ENCODE peak calls at places on chromosomes 2 and 18, in nine cellular contexts. P is IMR-90, A is hepatocyte, O is astrocyte, I is PC-3, V is Karpas-422, Y is mammary epithelial cell, H is keratinocyte, D is OCI-LY7. M is an unnamed sample. For H3K4me1, the result is how much of the 10 kb centered on the place peaks cover.

GRCh38 chr2:134173338-134174016 is 80.4 kb upstream of the MGAT5 start:
- DNase-seq in Y (no peak), O (no peak), A (peak), D (no peak), I (no peak), P (no peak), V (no peak), H (peak), M (no peak)

GRCh38 chr2:9118383-9118960 is 88.1 kb upstream of the ASAP2 start:
- DNase-seq in I (no peak), H (no peak), O (no peak), D (no peak), P (no peak), V (no peak), Y (no peak), A (no peak), M (no peak)

GRCh38 chr2:174607989-174608865 is 10.6 kb upstream of the WIPF1 start:
- DNase-seq in H (no peak), P (no peak), D (peak), V (no peak), I (no peak), O (no peak), Y (no peak), A (no peak), M (no peak)

GRCh38 chr18:51069885-51070284 is 39.9 kb downstream of the SMAD4 start:
- DNase-seq in O (peak), V (no peak), I (no peak), Y (no peak), A (no peak), P (peak), H (no peak), D (no peak), M (no peak)

GRCh38 chr2:218329027-218329825 is 27.4 kb upstream of the CATIP start:
- DNase-seq in Y (no peak), I (no peak), P (no peak), H (no peak), A (no peak), D (no peak), V (peak), O (no peak), M (no peak)

GRCh38 chr18:5890606-5891360 is 4.5 kb downstream of the TMEM200C start:
- DNase-seq in O (peak), A (peak), I (peak), V (peak), H (no peak), D (no peak), P (no peak), Y (no peak), M (peak)

GRCh38 chr18:58605027-58606020 is 23.6 kb downstream of the ALPK2 start:
- DNase-seq in O (peak), H (peak), V (no peak), Y (peak), I (peak), P (peak), A (no peak), D (no peak), M (no peak)

GRCh38 chr18:12598181-12598921 is 59.6 kb downstream of the SPIRE1 start:
- DNase-seq in Y (no peak), H (no peak), A (no peak), O (peak), D (no peak), I (peak), V (no peak), P (peak), M (peak)

GRCh38 chr2:237581751-237582746 is 8.5 kb downstream of the RAB17 start:
- DNase-seq in A (peak), I (no peak), V (no peak), Y (no peak), D (peak), H (no peak), O (peak), P (peak), M (peak)

GRCh38 chr18:46152436-46152807 is 48.2 kb downstream of the HAUS1 start:
- DNase-seq in D (no peak), A (no peak), H (peak), O (peak), Y (peak), V (no peak), P (peak), I (peak), M (no peak)

GRCh38 chr2:696463-696862 is 19.3 kb upstream of the TMEM18 start:
- DNase-seq in V (peak), Y (no peak), O (no peak), D (peak), I (no peak), A (no peak), P (no peak), H (no peak), M (no peak)
- H3K27ac ChIP-seq in V (peak), Y (no peak), O (no peak), D (no peak), I (no peak), A (no peak), P (no peak), H (no peak), M (no peak)

DNA sequence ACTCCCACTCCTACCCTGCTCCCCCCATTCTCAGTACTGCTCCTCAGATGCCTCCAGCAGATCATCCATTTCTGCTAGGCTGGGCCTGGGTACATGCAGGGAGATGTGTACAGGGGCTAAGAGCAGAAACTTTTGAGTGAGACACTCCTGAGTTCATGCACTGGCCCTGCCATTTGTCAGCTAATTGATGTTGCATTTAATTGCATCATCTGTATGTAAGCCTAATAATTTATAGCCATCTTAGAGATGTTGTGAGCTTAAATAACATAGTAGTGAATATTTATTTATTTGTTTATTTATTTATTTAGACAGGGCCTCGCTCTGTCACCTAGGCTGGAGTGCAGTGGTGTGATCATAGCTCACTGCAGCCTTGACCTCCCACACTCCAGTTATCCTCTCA is 4.9 kb upstream of the CASP8 start:
- DNase-seq in Y (no peak), O (no peak), I (no peak), V (no peak), A (no peak), D (no peak), H (no peak), P (no peak), M (no peak)
- H3K4me1 ChIP-seq in Y (under half), O (under half), I (under half), V (under half), A (under half), D (under half), H (under half), P (under half), M (under half)

GRCh38 chr2:112772322-112772721 is 7.9 kb upstream of the CKAP2L start:
- DNase-seq in D (no peak), H (no peak), A (no peak), I (no peak), O (no peak), V (no peak), Y (no peak), P (no peak), M (no peak)

GRCh38 chr2:112764071-112765044 is at the start of gene CKAP2L:
- DNase-seq in A (peak), O (peak), I (peak), D (peak), Y (peak), P (peak), V (peak), H (peak), M (peak)

GRCh38 chr2:112765251-112765650 is 842 bp upstream of the CKAP2L start:
- DNase-seq in I (peak), P (no peak), V (peak), H (no peak), D (peak), A (no peak), Y (no peak), O (no peak), M (no peak)

GRCh38 chr2:112767693-112768380 is 3.4 kb upstream of the CKAP2L start:
- DNase-seq in O (no peak), Y (no peak), I (no peak), V (no peak), P (no peak), D (no peak), A (no peak), H (no peak), M (no peak)

GRCh38 chr2:112768432-112768831 is 4.0 kb upstream of the CKAP2L start:
- DNase-seq in H (peak), D (no peak), V (no peak), Y (no peak), O (no peak), A (no peak), P (peak), I (peak), M (no peak)
- H3K4me2 ChIP-seq in H (no peak), D (no peak), V (no peak), Y (no peak), O (no peak), A (no peak), P (no peak), I (peak), M (no peak)

GRCh38 chr2:105181282-105181681 is 60.3 kb upstream of the GPR45 start:
- DNase-seq in O (no peak), V (no peak), Y (no peak), A (no peak), P (no peak), I (no peak), H (no peak), D (no peak), M (no peak)
- H3K27ac ChIP-seq in O (no peak), V (no peak), Y (no peak), A (no peak), P (no peak), I (no peak), H (no peak), D (no peak), M (no peak)

GRCh38 chr2:127084611-127085031 is 22.3 kb downstream of the BIN1 start:
- DNase-seq in H (no peak), O (peak), V (no peak), D (no peak), A (peak), I (no peak), Y (no peak), P (no peak), M (no peak)
- H3K4me1 ChIP-seq in H (under half), O (half or more), V (under half), D (under half), A (half or more), I (under half), Y (under half), P (half or more), M (under half)

M was measured in mesendoderm.